ENCODE peak calls at places on chromosomes 12 and 14, in seven cellular contexts. One of them, this sample, is unnamed.
A peak's percentile ranks its signal among the peaks of the same experiment; 100 is the strongest.

GRCh38 chr12:104611671-104612070 is 154.9 kb downstream of the CHST11 start:
- DNase-seq in K562: no peak
- DNase-seq in myocyte: no peak
- DNase-seq in progenitor cell of endocrine pancreas: no peak
- DNase-seq in WTC11: no peak
- DNase-seq in naive thymus-derived CD4-positive, alpha-beta T cell: no peak
- DNase-seq in neural crest cell: no peak
- DNase-seq in this sample: no peak

GRCh38 chr12:83753882-83754281 is 1067.2 kb downstream of the TMTC2 start:
- DNase-seq in progenitor cell of endocrine pancreas: no peak
- DNase-seq in myocyte: no peak
- DNase-seq in WTC11: no peak
- DNase-seq in naive thymus-derived CD4-positive, alpha-beta T cell: no peak
- DNase-seq in K562: no peak
- DNase-seq in neural crest cell: no peak
- DNase-seq in this sample: no peak

GRCh38 chr12:123149088-123149827 is 1.6 kb downstream of the PITPNM2 start:
- DNase-seq in WTC11: no peak
- DNase-seq in progenitor cell of endocrine pancreas: no peak
- DNase-seq in naive thymus-derived CD4-positive, alpha-beta T cell: no peak
- DNase-seq in K562: peak; percentile 81
- DNase-seq in myocyte: no peak
- DNase-seq in neural crest cell: no peak
- DNase-seq in this sample: no peak

GRCh38 chr12:104742551-104742961 is 215.5 kb downstream of the SLC41A2 start:
- DNase-seq in K562: no peak
- DNase-seq in naive thymus-derived CD4-positive, alpha-beta T cell: no peak
- DNase-seq in neural crest cell: no peak
- DNase-seq in myocyte: no peak
- DNase-seq in progenitor cell of endocrine pancreas: no peak
- DNase-seq in WTC11: no peak
- DNase-seq in this sample: peak; percentile 76

GRCh38 chr14:59964251-59965007 is 44.5 kb downstream of the LRRC9 start:
- DNase-seq in neural crest cell: no peak
- DNase-seq in myocyte: peak; percentile 10
- DNase-seq in naive thymus-derived CD4-positive, alpha-beta T cell: peak; percentile 6
- DNase-seq in K562: no peak
- DNase-seq in WTC11: no peak
- DNase-seq in progenitor cell of endocrine pancreas: no peak
- DNase-seq in this sample: no peak

GRCh38 chr14:73143003-73143402 is 6.7 kb downstream of the PSEN1 start:
- DNase-seq in K562: no peak
- DNase-seq in neural crest cell: no peak
- DNase-seq in naive thymus-derived CD4-positive, alpha-beta T cell: no peak
- DNase-seq in progenitor cell of endocrine pancreas: no peak
- DNase-seq in myocyte: no peak
- DNase-seq in WTC11: no peak
- DNase-seq in this sample: no peak

GRCh38 chr12:67382206-67382871 is 113.2 kb downstream of the CAND1 start:
- DNase-seq in neural crest cell: no peak
- DNase-seq in WTC11: no peak
- DNase-seq in progenitor cell of endocrine pancreas: no peak
- DNase-seq in K562: no peak
- DNase-seq in naive thymus-derived CD4-positive, alpha-beta T cell: no peak
- DNase-seq in myocyte: peak; percentile 60
- DNase-seq in this sample: no peak

GRCh38 chr14:34912966-34913365 is 37.8 kb upstream of the BAZ1A start:
- DNase-seq in WTC11: no peak
- DNase-seq in neural crest cell: no peak
- DNase-seq in naive thymus-derived CD4-positive, alpha-beta T cell: no peak
- DNase-seq in myocyte: no peak
- DNase-seq in K562: no peak
- DNase-seq in progenitor cell of endocrine pancreas: no peak
- DNase-seq in this sample: no peak

GRCh38 chr12:16437926-16438325 is 90.5 kb downstream of the MGST1 start:
- DNase-seq in myocyte: peak; percentile 11
- DNase-seq in WTC11: no peak
- DNase-seq in naive thymus-derived CD4-positive, alpha-beta T cell: no peak
- DNase-seq in progenitor cell of endocrine pancreas: no peak
- DNase-seq in K562: no peak
- DNase-seq in neural crest cell: no peak
- DNase-seq in this sample: no peak

GRCh38 chr12:11823043-11823442 is 173.6 kb downstream of the ETV6 start:
- DNase-seq in neural crest cell: no peak
- DNase-seq in myocyte: no peak
- DNase-seq in K562: no peak
- DNase-seq in naive thymus-derived CD4-positive, alpha-beta T cell: no peak
- DNase-seq in progenitor cell of endocrine pancreas: no peak
- DNase-seq in WTC11: no peak
- DNase-seq in this sample: no peak

GRCh38 chr12:118122264-118122663 is 13.7 kb upstream of the PEBP1 start:
- DNase-seq in WTC11: no peak
- DNase-seq in neural crest cell: no peak
- DNase-seq in naive thymus-derived CD4-positive, alpha-beta T cell: no peak
- DNase-seq in K562: no peak
- DNase-seq in progenitor cell of endocrine pancreas: no peak
- DNase-seq in myocyte: no peak
- DNase-seq in this sample: no peak

GRCh38 chr12:130764073-130764472 is 48.0 kb upstream of the RIMBP2 start:
- DNase-seq in myocyte: no peak
- DNase-seq in progenitor cell of endocrine pancreas: no peak
- DNase-seq in naive thymus-derived CD4-positive, alpha-beta T cell: no peak
- DNase-seq in neural crest cell: no peak
- DNase-seq in K562: no peak
- DNase-seq in WTC11: no peak
- DNase-seq in this sample: no peak

GRCh38 chr14:34059925-34060746 is 109.3 kb upstream of the EGLN3 start:
- DNase-seq in K562: peak; percentile 87
- DNase-seq in myocyte: peak; percentile 87
- DNase-seq in progenitor cell of endocrine pancreas: peak; percentile 62
- DNase-seq in neural crest cell: peak; percentile 47
- DNase-seq in WTC11: peak; percentile 74
- DNase-seq in naive thymus-derived CD4-positive, alpha-beta T cell: peak; percentile 5
- DNase-seq in this sample: peak; percentile 92

GRCh38 chr12:100472325-100472724 is 1.3 kb upstream of the NR1H4 start:
- DNase-seq in naive thymus-derived CD4-positive, alpha-beta T cell: no peak
- DNase-seq in progenitor cell of endocrine pancreas: no peak
- DNase-seq in WTC11: no peak
- DNase-seq in K562: no peak
- DNase-seq in myocyte: no peak
- DNase-seq in neural crest cell: no peak
- DNase-seq in this sample: no peak

GRCh38 chr12:76489737-76490136 is 69.8 kb downstream of the OSBPL8 start:
- DNase-seq in WTC11: no peak
- DNase-seq in naive thymus-derived CD4-positive, alpha-beta T cell: no peak
- DNase-seq in K562: no peak
- DNase-seq in myocyte: no peak
- DNase-seq in neural crest cell: no peak
- DNase-seq in progenitor cell of endocrine pancreas: no peak
- DNase-seq in this sample: no peak

GRCh38 chr14:53740570-53740969 is 216.1 kb downstream of the BMP4 start:
- DNase-seq in K562: no peak
- DNase-seq in naive thymus-derived CD4-positive, alpha-beta T cell: no peak
- DNase-seq in myocyte: no peak
- DNase-seq in neural crest cell: no peak
- DNase-seq in progenitor cell of endocrine pancreas: no peak
- DNase-seq in WTC11: no peak
- DNase-seq in this sample: no peak

GRCh38 chr14:96053600-96054381 is 14.6 kb downstream of the C14orf132 start:
- DNase-seq in neural crest cell: no peak
- DNase-seq in WTC11: no peak
- DNase-seq in naive thymus-derived CD4-positive, alpha-beta T cell: no peak
- DNase-seq in progenitor cell of endocrine pancreas: no peak
- DNase-seq in K562: no peak
- DNase-seq in myocyte: peak; percentile 99
- DNase-seq in this sample: no peak

GRCh38 chr14:75144944-75145343 is 18.1 kb upstream of the NEK9 start:
- DNase-seq in K562: no peak
- DNase-seq in progenitor cell of endocrine pancreas: no peak
- DNase-seq in naive thymus-derived CD4-positive, alpha-beta T cell: peak; percentile 13
- DNase-seq in myocyte: no peak
- DNase-seq in WTC11: no peak
- DNase-seq in neural crest cell: no peak
- DNase-seq in this sample: no peak

GRCh38 chr14:23518716-23519115 is 32.8 kb downstream of the ZFHX2 start:
- DNase-seq in neural crest cell: no peak
- DNase-seq in naive thymus-derived CD4-positive, alpha-beta T cell: no peak
- DNase-seq in WTC11: no peak
- DNase-seq in myocyte: no peak
- DNase-seq in progenitor cell of endocrine pancreas: no peak
- DNase-seq in K562: no peak
- DNase-seq in this sample: no peak

GRCh38 chr12:76784600-76785051 is 20.7 kb downstream of the ZDHHC17 start:
- DNase-seq in neural crest cell: no peak
- DNase-seq in progenitor cell of endocrine pancreas: no peak
- DNase-seq in K562: no peak
- DNase-seq in WTC11: no peak
- DNase-seq in naive thymus-derived CD4-positive, alpha-beta T cell: no peak
- DNase-seq in myocyte: peak; percentile 54
- DNase-seq in this sample: no peak

GRCh38 chr12:90940872-90941499 is 14.0 kb downstream of the CCER1 start:
- DNase-seq in K562: no peak
- DNase-seq in progenitor cell of endocrine pancreas: no peak
- DNase-seq in WTC11: no peak
- DNase-seq in naive thymus-derived CD4-positive, alpha-beta T cell: no peak
- DNase-seq in myocyte: peak; percentile 41
- DNase-seq in neural crest cell: no peak
- DNase-seq in this sample: peak; percentile 22

This sample was measured in NCI-H2029.